ENCODE peak calls at places on chromosomes 16 and 17, in seven cellular contexts. H is epithelial cell of esophagus; X is amygdala; Z is stimulated activated CD4-positive, alpha-beta T cell treated with anti-CD3 and anti-CD28 coated beads, Interleukin-15, amount 100 ng/mL, for 1 hour; L is T-helper 9 cell; W is suprapubic skin; U is dermis blood vessel endothelial cell. C is an unnamed sample.

GRCh38 chr16:53093162-53093744 is 38.5 kb downstream of the CHD9 start:
- DNase-seq in H (no peak), U (no peak), W (no peak), L (no peak), X (no peak), Z (no peak), C (no peak)

GRCh38 chr17:50593321-50593720 is 32.8 kb downstream of the CACNA1G start:
- DNase-seq in Z (no peak), W (no peak), U (no peak), L (no peak), X (no peak), H (no peak), C (no peak)

GRCh38 chr17:17205368-17206148 is 575 bp downstream of the PLD6 start:
- DNase-seq in L (peak; percentile 46), Z (peak; percentile 35), H (peak; percentile 66), U (peak; percentile 58), W (no peak), X (no peak), C (peak; percentile 45)

GRCh38 chr17:7493941-7494340 is 9.8 kb downstream of the POLR2A start:
- DNase-seq in U (no peak), H (no peak), X (no peak), L (no peak), Z (no peak), W (no peak), C (no peak)

GRCh38 chr17:63961355-63962207 is 11.1 kb downstream of the SCN4A start:
- DNase-seq in W (peak; percentile 88), Z (no peak), U (peak; percentile 59), H (peak; percentile 66), L (peak; percentile 38), X (no peak), C (peak; percentile 36)

GRCh38 chr17:2264023-2264860 is 39.3 kb downstream of the SMG6 start:
- DNase-seq in H (no peak), X (no peak), Z (no peak), U (peak; percentile 39), L (no peak), W (no peak), C (no peak)

GRCh38 chr17:1966274-1967086 is 58.7 kb downstream of the RTN4RL1 start:
- DNase-seq in U (no peak), X (no peak), W (no peak), Z (no peak), H (no peak), L (no peak), C (no peak)

GRCh38 chr16:84881702-84882521 is 62.1 kb downstream of the CRISPLD2 start:
- DNase-seq in Z (no peak), W (no peak), L (no peak), U (peak; percentile 21), X (no peak), H (peak; percentile 75), C (no peak)

GRCh38 chr16:733382-734207 is 6.7 kb downstream of the HAGHL start:
- DNase-seq in Z (no peak), H (no peak), U (no peak), X (no peak), W (no peak), L (peak; percentile 36), C (no peak)

GRCh38 chr16:86734559-86735480 is 156.5 kb downstream of the FOXL1 start:
- DNase-seq in W (no peak), Z (no peak), H (no peak), U (peak; percentile 62), L (no peak), X (no peak), C (no peak)

GRCh38 chr16:65410801-65411200 is 288.9 kb upstream of the CDH11 start:
- DNase-seq in L (no peak), U (no peak), H (peak; percentile 85), X (no peak), W (no peak), Z (no peak), C (no peak)

GRCh38 chr17:1820518-1821252 is 9.0 kb downstream of the SMYD4 start:
- DNase-seq in H (no peak), Z (no peak), X (no peak), W (no peak), L (no peak), U (no peak), C (no peak)

GRCh38 chr16:79047337-79047736 is 553.2 kb downstream of the MAF start:
- DNase-seq in L (no peak), Z (no peak), H (peak; percentile 6), W (no peak), U (no peak), X (no peak), C (no peak)

GRCh38 chr16:12901204-12901596 is 198 bp upstream of the SHISA9 start:
- DNase-seq in Z (no peak), W (no peak), L (no peak), H (no peak), U (no peak), X (peak; percentile 22), C (no peak)

GRCh38 chr16:50282010-50282538 is 15.7 kb downstream of the ADCY7 start:
- DNase-seq in L (peak; percentile 51), U (no peak), Z (peak; percentile 40), H (no peak), W (no peak), X (no peak), C (peak; percentile 48)

GRCh38 chr16:68298907-68299515 is 11.7 kb downstream of the SLC7A6OS start:
- DNase-seq in Z (no peak), U (peak; percentile 10), H (peak; percentile 96), X (no peak), W (peak; percentile 88), L (no peak), C (no peak)

C was measured in effector memory CD4-positive, alpha-beta T cell.